ENCODE peak calls at places on chromosomes 3 and 15, in nine cellular contexts. I, W, Y, M, L, C, K, X and A are unnamed samples.

GRCh38 chr3:107263269-107264021 is 113.8 kb upstream of the CCDC54 start:
- DNase-seq in K (no peak), C (no peak), W (no peak), L (no peak), Y (no peak), M (no peak), X (no peak), I (no peak), A (no peak)

GRCh38 chr3:16816048-16816780 is 68.5 kb upstream of the PLCL2 start:
- DNase-seq in Y (no peak), M (no peak), X (no peak), L (no peak), I (no peak), W (no peak), C (no peak), K (no peak), A (no peak)

GRCh38 chr3:149120051-149120972 is 9.1 kb upstream of the HPS3 start:
- DNase-seq in L (no peak), X (no peak), K (no peak), I (peak), C (no peak), Y (peak), M (no peak), W (peak), A (peak)

GRCh38 chr3:195224156-195224979 is 46.6 kb downstream of the XXYLT1 start:
- DNase-seq in C (no peak), I (no peak), W (no peak), Y (no peak), K (peak), L (no peak), X (no peak), M (no peak), A (no peak)

GRCh38 chr3:193614430-193614829 is 21.4 kb downstream of the OPA1 start:
- DNase-seq in X (no peak), Y (no peak), L (no peak), C (no peak), I (no peak), M (no peak), W (no peak), K (no peak), A (no peak)

GRCh38 chr3:102471491-102471890 is 36.7 kb downstream of the ZPLD1 start:
- DNase-seq in W (no peak), I (no peak), L (no peak), C (no peak), Y (no peak), M (no peak), X (no peak), K (no peak), A (no peak)

GRCh38 chr3:178028933-178029332 is 507.3 kb upstream of the KCNMB2 start:
- DNase-seq in W (no peak), Y (no peak), X (no peak), L (no peak), M (no peak), C (no peak), I (no peak), K (no peak), A (no peak)

GRCh38 chr3:186772886-186773417 is 10.4 kb upstream of the EIF4A2 start:
- DNase-seq in W (no peak), K (peak), Y (peak), C (peak), L (peak), I (no peak), X (no peak), M (peak), A (no peak)

GRCh38 chr15:88619796-88620195 is 1.3 kb upstream of the AEN start:
- DNase-seq in I (no peak), Y (peak), X (no peak), L (no peak), C (no peak), W (no peak), K (no peak), M (no peak), A (no peak)

GRCh38 chr15:96335429-96335807 is 4.9 kb downstream of the NR2F2 start:
- DNase-seq in M (no peak), I (no peak), K (no peak), Y (no peak), X (no peak), L (no peak), W (no peak), C (no peak), A (no peak)

GRCh38 chr3:173301647-173302046 is 95.9 kb upstream of the NLGN1 start:
- DNase-seq in C (no peak), L (no peak), M (no peak), W (no peak), Y (no peak), I (no peak), K (no peak), X (no peak), A (no peak)

GRCh38 chr3:104206925-104207324 is 1159.8 kb upstream of the ALCAM start:
- DNase-seq in I (no peak), L (no peak), M (no peak), C (no peak), X (no peak), W (peak), Y (no peak), K (no peak), A (no peak)

GRCh38 chr15:35810007-35810406 is 264.0 kb upstream of the DPH6 start:
- DNase-seq in K (peak), L (no peak), I (no peak), Y (no peak), C (no peak), X (no peak), M (no peak), W (no peak), A (no peak)

GRCh38 chr3:147298511-147298982 is 107.8 kb downstream of the ZIC4 start:
- DNase-seq in Y (no peak), M (no peak), K (no peak), C (no peak), L (no peak), I (no peak), X (no peak), W (no peak), A (no peak)

GRCh38 chr3:115321396-115321795 is 174.3 kb upstream of the ZBTB20 start:
- DNase-seq in I (no peak), C (no peak), L (no peak), X (no peak), W (peak), K (no peak), Y (no peak), M (no peak), A (no peak)

GRCh38 chr15:40843885-40844542 is at the start of gene SPINT1:
- DNase-seq in L (peak), M (peak), X (no peak), C (no peak), W (peak), K (no peak), I (no peak), Y (peak), A (no peak)

GRCh38 chr15:90495067-90495466 is 34.7 kb upstream of the CRTC3 start:
- DNase-seq in M (no peak), I (no peak), W (no peak), L (no peak), K (no peak), X (no peak), Y (no peak), C (no peak), A (no peak)

GRCh38 chr3:22606938-22607337 is 596.2 kb upstream of the UBE2E2 start:
- DNase-seq in M (no peak), C (no peak), I (no peak), X (no peak), K (no peak), W (no peak), L (no peak), Y (no peak), A (no peak)

GRCh38 chr3:99505646-99506269 is 132.6 kb upstream of the COL8A1 start:
- DNase-seq in M (no peak), C (no peak), I (no peak), L (no peak), W (no peak), X (no peak), Y (no peak), K (peak), A (no peak)